ENCODE peak calls at places on chromosomes 7 and 10, in four cellular contexts. W is lower lobe of right lung, M is cardiac fibroblast, H is fibroblast of lung. O is an unnamed sample.

GRCh38 chr7:83271212-83272099 is 108.8 kb upstream of the PCLO start:
- DNase-seq in W (no peak), M (peak; percentile 52), H (peak; percentile 73), O (peak; percentile 84)

GRCh38 chr10:93436577-93436976 is 45.6 kb downstream of the MYOF start:
- DNase-seq in W (no peak), M (peak; percentile 99), H (peak; percentile 99), O (peak; percentile 98)

GRCh38 chr7:27535795-27536194 is 126.9 kb downstream of the HIBADH start:
- DNase-seq in W (no peak), M (no peak), H (no peak), O (no peak)

GRCh38 chr7:149826344-149827088 is 11.7 kb upstream of the ZNF862 start:
- DNase-seq in W (peak; percentile 31), M (no peak), H (no peak), O (no peak)

GRCh38 chr7:131057015-131057518 is 270.6 kb upstream of the MKLN1 start:
- DNase-seq in W (no peak), M (peak; percentile 91), H (peak; percentile 80), O (peak; percentile 97)

GRCh38 chr10:119776536-119776935 is 50.7 kb downstream of the INPP5F start:
- DNase-seq in W (no peak), M (peak; percentile 68), H (peak; percentile 48), O (no peak)

GRCh38 chr7:139598642-139599041 is 75.2 kb downstream of the CLEC2L start:
- DNase-seq in W (no peak), M (peak; percentile 16), H (peak; percentile 17), O (no peak)

GRCh38 chr7:47226688-47227087 is 355.2 kb downstream of the TNS3 start:
- DNase-seq in W (no peak), M (no peak), H (no peak), O (no peak)

GRCh38 chr7:155265144-155265543 is 32.5 kb upstream of the INSIG1 start:
- DNase-seq in W (no peak), M (no peak), H (no peak), O (no peak)

GRCh38 chr7:80870806-80871205 is 48.0 kb downstream of the SEMA3C start:
- DNase-seq in W (no peak), M (no peak), H (no peak), O (no peak)

DNA sequence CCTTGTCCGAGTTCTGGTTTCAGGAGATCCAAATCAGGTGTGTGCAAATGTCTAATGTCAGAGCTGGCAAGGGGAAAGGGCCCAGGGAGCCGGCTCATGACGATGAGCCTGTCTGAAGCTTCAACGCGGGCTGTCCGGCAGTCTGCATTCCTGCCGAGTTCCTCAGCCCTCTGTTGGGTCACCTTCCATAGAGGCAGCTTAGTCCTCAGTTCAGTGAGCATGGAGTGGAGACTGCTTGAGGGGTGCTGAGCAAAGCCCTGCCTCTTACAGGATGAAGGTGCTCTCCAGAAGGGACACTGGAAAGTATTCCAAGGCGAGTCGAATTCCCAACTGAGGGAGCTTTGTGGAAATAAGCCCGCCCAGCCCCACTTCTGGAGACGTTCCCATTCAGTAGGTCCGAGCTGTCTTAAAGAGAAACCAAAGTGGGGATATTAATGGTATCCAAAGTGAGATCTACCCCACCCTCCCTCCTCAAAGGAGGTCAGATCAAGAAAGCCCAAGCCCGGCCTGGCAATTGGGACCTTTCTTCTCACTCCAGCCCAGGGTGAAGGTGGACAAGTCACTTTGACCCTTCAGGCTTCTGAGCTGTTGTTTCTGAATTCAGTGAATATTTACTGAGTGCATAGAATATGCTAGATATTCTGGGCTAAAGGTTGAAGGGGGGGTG is 3.3 kb downstream of the EGFR start:
- DNase-seq in W (no peak), M (peak; percentile 75), H (no peak), O (peak; percentile 66)
- H3K4me3 ChIP-seq in W (peak overlapping the region; percentile 83), M (no peak overlapping the region), H (peak overlapping the region; percentile 86), O (peak overlapping the region; percentile 22)

GRCh38 chr10:2929859-2930258 is 137.5 kb upstream of the PFKP start:
- DNase-seq in W (no peak), M (no peak), H (no peak), O (no peak)

GRCh38 chr10:2933519-2933918 is 133.8 kb upstream of the PFKP start:
- DNase-seq in W (no peak), M (no peak), H (no peak), O (peak; percentile 3)

GRCh38 chr10:2935647-2936386 is 131.5 kb upstream of the PFKP start:
- DNase-seq in W (no peak), M (no peak), H (no peak), O (no peak)

GRCh38 chr10:2933924-2934323 is 133.4 kb upstream of the PFKP start:
- DNase-seq in W (no peak), M (no peak), H (no peak), O (no peak)

DNA sequence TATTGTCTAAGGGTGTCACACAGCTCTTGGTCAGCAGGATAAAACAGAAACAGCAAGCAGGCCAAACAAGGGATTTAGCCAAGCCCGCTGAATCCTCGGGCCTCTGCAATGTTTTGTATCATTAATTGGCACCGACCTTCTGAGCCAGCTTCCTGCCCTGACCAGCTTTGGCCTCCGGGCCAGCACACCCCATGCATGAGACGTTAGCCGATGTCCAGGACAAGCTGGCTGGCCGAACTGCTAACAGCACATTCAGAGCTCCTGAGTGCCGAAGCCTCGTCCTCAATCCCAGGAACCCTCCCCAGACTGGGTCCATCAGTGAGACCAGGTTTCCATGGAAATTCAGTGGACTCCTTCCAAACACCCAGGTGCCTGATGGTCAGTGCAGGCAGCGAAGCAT is 134.3 kb upstream of the PFKP start:
- DNase-seq in W (no peak), M (no peak), H (no peak), O (no peak)
- TF ChIP-seq CTCF in W (no peak), M (no peak), H (no peak), O (no peak)

GRCh38 chr10:105037029-105037428 is 395.9 kb downstream of the SORCS3 start:
- DNase-seq in W (no peak), M (no peak), H (no peak), O (no peak)
- H3K4me3 ChIP-seq in W (no peak overlapping the region), M (no peak overlapping the region), H (no peak overlapping the region), O (no peak overlapping the region)

GRCh38 chr7:132518839-132519173 is 57.5 kb downstream of the PLXNA4 start:
- DNase-seq in W (no peak), M (no peak), H (no peak), O (no peak)

GRCh38 chr7:132519936-132520335 is 56.3 kb downstream of the PLXNA4 start:
- DNase-seq in W (no peak), M (no peak), H (no peak), O (no peak)

GRCh38 chr7:132516042-132516840 is 60.0 kb downstream of the PLXNA4 start:
- DNase-seq in W (no peak), M (peak; percentile 33), H (peak; percentile 39), O (peak; percentile 10)

GRCh38 chr7:132520591-132520990 is 55.7 kb downstream of the PLXNA4 start:
- DNase-seq in W (no peak), M (no peak), H (no peak), O (no peak)

DNA sequence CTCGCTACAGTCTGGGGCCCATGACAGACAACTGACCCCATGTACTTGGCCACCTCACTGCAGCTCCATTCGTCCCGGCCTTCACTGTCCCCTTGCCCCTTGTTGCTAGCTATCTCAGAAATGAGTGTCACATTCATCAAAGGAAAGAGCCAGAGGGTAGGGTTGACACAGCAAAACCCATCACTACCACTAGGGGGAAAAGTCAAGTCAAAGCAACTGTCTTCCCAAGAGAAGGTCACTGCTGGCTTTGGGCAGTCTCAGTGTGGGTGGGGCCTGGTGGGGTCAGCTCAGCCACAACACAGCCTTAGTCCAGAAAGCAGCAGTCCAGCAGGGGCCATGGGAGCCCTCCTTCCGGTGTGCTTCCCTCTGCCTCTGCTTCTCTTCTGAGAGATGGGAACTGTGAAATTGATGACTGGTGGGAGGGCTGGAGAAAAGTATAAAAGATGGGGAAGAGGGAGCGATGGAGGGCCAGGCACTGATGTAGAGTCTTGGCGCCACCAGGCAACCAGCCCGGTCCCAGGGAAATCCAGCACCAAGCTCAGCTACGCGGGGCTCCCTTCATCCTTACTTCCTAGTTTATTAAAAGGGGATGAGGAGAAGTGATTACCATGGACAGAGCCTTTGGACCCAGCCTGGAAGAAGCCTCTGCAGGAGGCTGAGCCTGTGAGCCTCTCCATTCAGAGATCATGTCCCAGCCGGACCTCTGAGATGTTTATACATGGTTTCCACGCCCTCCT is 58.0 kb downstream of the PLXNA4 start:
- DNase-seq in W (no peak), M (peak; percentile 8), H (no peak), O (peak; percentile 7)
- TF ChIP-seq CTCF in W (no peak), M (peak; percentile 38), H (peak; percentile 43), O (peak; percentile 46)

O was measured in choroid plexus epithelial cell.